ENCODE peak calls at places on chromosomes 5 and 9, in eight cellular contexts. One of them, this sample, is unnamed.

GRCh38 chr5:66744040-66744439 is 147.8 kb downstream of the MAST4 start:
- DNase-seq in HCT116: no peak
- DNase-seq in prostate gland: no peak
- DNase-seq in GM23338: no peak
- DNase-seq in SK-N-SH: no peak
- DNase-seq in spleen: no peak
- DNase-seq in stomach: no peak
- DNase-seq in Panc1: no peak
- DNase-seq in this sample: no peak

GRCh38 chr5:131164161-131164930 is 710 bp downstream of the HINT1 start:
- DNase-seq in HCT116: no peak
- DNase-seq in prostate gland: peak
- DNase-seq in GM23338: peak
- DNase-seq in SK-N-SH: peak
- DNase-seq in spleen: peak
- DNase-seq in stomach: peak
- DNase-seq in Panc1: no peak
- DNase-seq in this sample: no peak

GRCh38 chr5:90696148-90696547 is 137.6 kb downstream of the ADGRV1 start:
- DNase-seq in HCT116: no peak
- DNase-seq in prostate gland: no peak
- DNase-seq in GM23338: no peak
- DNase-seq in SK-N-SH: no peak
- DNase-seq in spleen: no peak
- DNase-seq in stomach: no peak
- DNase-seq in Panc1: no peak
- DNase-seq in this sample: no peak

GRCh38 chr9:137449931-137450537 is 8.9 kb upstream of the ENTPD8 start:
- DNase-seq in HCT116: no peak
- DNase-seq in prostate gland: no peak
- DNase-seq in GM23338: no peak
- DNase-seq in SK-N-SH: no peak
- DNase-seq in spleen: peak
- DNase-seq in stomach: no peak
- DNase-seq in Panc1: no peak
- DNase-seq in this sample: no peak

GRCh38 chr9:96383165-96383939 is at the start of gene SLC35D2:
- DNase-seq in HCT116: no peak
- DNase-seq in prostate gland: peak
- DNase-seq in GM23338: peak
- DNase-seq in SK-N-SH: peak
- DNase-seq in spleen: peak
- DNase-seq in stomach: peak
- DNase-seq in Panc1: no peak
- DNase-seq in this sample: no peak

GRCh38 chr5:40021007-40021406 is 596.2 kb upstream of the DAB2 start:
- DNase-seq in HCT116: no peak
- DNase-seq in prostate gland: no peak
- DNase-seq in GM23338: no peak
- DNase-seq in SK-N-SH: no peak
- DNase-seq in spleen: no peak
- DNase-seq in stomach: no peak
- DNase-seq in Panc1: no peak
- DNase-seq in this sample: no peak

GRCh38 chr9:106956971-106957370 is 94.0 kb downstream of the ZNF462 start:
- DNase-seq in HCT116: no peak
- DNase-seq in prostate gland: no peak
- DNase-seq in GM23338: no peak
- DNase-seq in SK-N-SH: no peak
- DNase-seq in spleen: no peak
- DNase-seq in stomach: no peak
- DNase-seq in Panc1: no peak
- DNase-seq in this sample: no peak

GRCh38 chr5:42569325-42569724 is 146.1 kb downstream of the GHR start:
- DNase-seq in HCT116: no peak
- DNase-seq in prostate gland: no peak
- DNase-seq in GM23338: no peak
- DNase-seq in SK-N-SH: no peak
- DNase-seq in spleen: no peak
- DNase-seq in stomach: no peak
- DNase-seq in Panc1: no peak
- DNase-seq in this sample: no peak

GRCh38 chr5:43973908-43974307 is 370.9 kb downstream of the NNT start:
- DNase-seq in HCT116: no peak
- DNase-seq in prostate gland: no peak
- DNase-seq in GM23338: no peak
- DNase-seq in SK-N-SH: no peak
- DNase-seq in spleen: no peak
- DNase-seq in stomach: no peak
- DNase-seq in Panc1: no peak
- DNase-seq in this sample: no peak

GRCh38 chr5:179148703-179149170 is 88.6 kb downstream of the ZNF354C start:
- DNase-seq in HCT116: no peak
- DNase-seq in prostate gland: no peak
- DNase-seq in GM23338: no peak
- DNase-seq in SK-N-SH: no peak
- DNase-seq in spleen: peak
- DNase-seq in stomach: no peak
- DNase-seq in Panc1: no peak
- DNase-seq in this sample: no peak

GRCh38 chr9:113523421-113524141 is 60.1 kb downstream of the RGS3 start:
- DNase-seq in HCT116: no peak
- DNase-seq in prostate gland: no peak
- DNase-seq in GM23338: no peak
- DNase-seq in SK-N-SH: no peak
- DNase-seq in spleen: peak
- DNase-seq in stomach: no peak
- DNase-seq in Panc1: no peak
- DNase-seq in this sample: no peak

GRCh38 chr5:122267195-122267594 is 44.8 kb upstream of the SNCAIP start:
- DNase-seq in HCT116: no peak
- DNase-seq in prostate gland: no peak
- DNase-seq in GM23338: no peak
- DNase-seq in SK-N-SH: no peak
- DNase-seq in spleen: no peak
- DNase-seq in stomach: no peak
- DNase-seq in Panc1: no peak
- DNase-seq in this sample: no peak

GRCh38 chr5:77129386-77129785 is 42.3 kb upstream of the ZBED3 start:
- DNase-seq in HCT116: peak
- DNase-seq in prostate gland: peak
- DNase-seq in GM23338: peak
- DNase-seq in SK-N-SH: peak
- DNase-seq in spleen: no peak
- DNase-seq in stomach: no peak
- DNase-seq in Panc1: no peak
- DNase-seq in this sample: no peak

GRCh38 chr5:172766287-172767104 is 4.5 kb downstream of the DUSP1 start:
- DNase-seq in HCT116: no peak
- DNase-seq in prostate gland: peak
- DNase-seq in GM23338: no peak
- DNase-seq in SK-N-SH: no peak
- DNase-seq in spleen: no peak
- DNase-seq in stomach: peak
- DNase-seq in Panc1: peak
- DNase-seq in this sample: no peak

GRCh38 chr5:176886336-176887251 is 12.6 kb downstream of the HK3 start:
- DNase-seq in HCT116: no peak
- DNase-seq in prostate gland: no peak
- DNase-seq in GM23338: no peak
- DNase-seq in SK-N-SH: no peak
- DNase-seq in spleen: peak
- DNase-seq in stomach: no peak
- DNase-seq in Panc1: no peak
- DNase-seq in this sample: no peak

GRCh38 chr5:53087596-53087995 is 22.0 kb downstream of the MOCS2 start:
- DNase-seq in HCT116: no peak
- DNase-seq in prostate gland: no peak
- DNase-seq in GM23338: no peak
- DNase-seq in SK-N-SH: no peak
- DNase-seq in spleen: no peak
- DNase-seq in stomach: no peak
- DNase-seq in Panc1: no peak
- DNase-seq in this sample: no peak

GRCh38 chr5:134648425-134649162 is at the start of gene SEC24A:
- DNase-seq in HCT116: peak
- DNase-seq in prostate gland: peak
- DNase-seq in GM23338: peak
- DNase-seq in SK-N-SH: peak
- DNase-seq in spleen: peak
- DNase-seq in stomach: peak
- DNase-seq in Panc1: peak
- DNase-seq in this sample: peak

GRCh38 chr5:158483202-158483870 is 616.4 kb downstream of the EBF1 start:
- DNase-seq in HCT116: no peak
- DNase-seq in prostate gland: no peak
- DNase-seq in GM23338: peak
- DNase-seq in SK-N-SH: no peak
- DNase-seq in spleen: no peak
- DNase-seq in stomach: no peak
- DNase-seq in Panc1: no peak
- DNase-seq in this sample: no peak

GRCh38 chr5:52710972-52711596 is 76.6 kb upstream of the ITGA1 start:
- DNase-seq in HCT116: no peak
- DNase-seq in prostate gland: no peak
- DNase-seq in GM23338: no peak
- DNase-seq in SK-N-SH: no peak
- DNase-seq in spleen: no peak
- DNase-seq in stomach: no peak
- DNase-seq in Panc1: no peak
- DNase-seq in this sample: no peak

GRCh38 chr9:34037626-34038025 is 11.1 kb downstream of the UBAP2 start:
- DNase-seq in HCT116: no peak
- DNase-seq in prostate gland: no peak
- DNase-seq in GM23338: no peak
- DNase-seq in SK-N-SH: no peak
- DNase-seq in spleen: no peak
- DNase-seq in stomach: no peak
- DNase-seq in Panc1: no peak
- DNase-seq in this sample: no peak

GRCh38 chr5:170491479-170491878 is 12.3 kb upstream of the KCNIP1 start:
- DNase-seq in HCT116: no peak
- DNase-seq in prostate gland: peak
- DNase-seq in GM23338: no peak
- DNase-seq in SK-N-SH: no peak
- DNase-seq in spleen: no peak
- DNase-seq in stomach: no peak
- DNase-seq in Panc1: no peak
- DNase-seq in this sample: no peak

GRCh38 chr9:90965911-90966290 is 164.3 kb downstream of the SYK start:
- DNase-seq in HCT116: no peak
- DNase-seq in prostate gland: no peak
- DNase-seq in GM23338: no peak
- DNase-seq in SK-N-SH: no peak
- DNase-seq in spleen: no peak
- DNase-seq in stomach: no peak
- DNase-seq in Panc1: no peak
- DNase-seq in this sample: no peak

GRCh38 chr5:92106808-92107207 is 723.7 kb upstream of the ARRDC3 start:
- DNase-seq in HCT116: no peak
- DNase-seq in prostate gland: no peak
- DNase-seq in GM23338: no peak
- DNase-seq in SK-N-SH: no peak
- DNase-seq in spleen: no peak
- DNase-seq in stomach: no peak
- DNase-seq in Panc1: no peak
- DNase-seq in this sample: no peak

GRCh38 chr9:89477811-89478583 is 19.9 kb downstream of the SEMA4D start:
- DNase-seq in HCT116: no peak
- DNase-seq in prostate gland: peak
- DNase-seq in GM23338: no peak
- DNase-seq in SK-N-SH: no peak
- DNase-seq in spleen: no peak
- DNase-seq in stomach: peak
- DNase-seq in Panc1: no peak
- DNase-seq in this sample: no peak

GRCh38 chr5:134600600-134600999 is 32.0 kb downstream of the SAR1B start:
- DNase-seq in HCT116: no peak
- DNase-seq in prostate gland: no peak
- DNase-seq in GM23338: no peak
- DNase-seq in SK-N-SH: no peak
- DNase-seq in spleen: no peak
- DNase-seq in stomach: no peak
- DNase-seq in Panc1: no peak
- DNase-seq in this sample: no peak

GRCh38 chr9:127634021-127634420 is 21.9 kb downstream of the STXBP1 start:
- DNase-seq in HCT116: peak
- DNase-seq in prostate gland: no peak
- DNase-seq in GM23338: peak
- DNase-seq in SK-N-SH: no peak
- DNase-seq in spleen: no peak
- DNase-seq in stomach: no peak
- DNase-seq in Panc1: no peak
- DNase-seq in this sample: no peak
- TF ChIP-seq POLR2AphosphoS5 in HCT116: no peak
- TF ChIP-seq POLR2AphosphoS5 in prostate gland: peak
- TF ChIP-seq POLR2AphosphoS5 in GM23338: no peak
- TF ChIP-seq POLR2AphosphoS5 in SK-N-SH: no peak
- TF ChIP-seq POLR2AphosphoS5 in spleen: no peak
- TF ChIP-seq POLR2AphosphoS5 in stomach: no peak
- TF ChIP-seq POLR2AphosphoS5 in Panc1: no peak
- TF ChIP-seq POLR2AphosphoS5 in this sample: no peak

GRCh38 chr9:124008307-124008854 is 3.2 kb upstream of the LHX2 start:
- DNase-seq in HCT116: peak
- DNase-seq in prostate gland: no peak
- DNase-seq in GM23338: peak
- DNase-seq in SK-N-SH: peak
- DNase-seq in spleen: no peak
- DNase-seq in stomach: no peak
- DNase-seq in Panc1: no peak
- DNase-seq in this sample: no peak
- H3K4me3 ChIP-seq in HCT116: peak
- H3K4me3 ChIP-seq in prostate gland: no peak
- H3K4me3 ChIP-seq in GM23338: peak
- H3K4me3 ChIP-seq in SK-N-SH: no peak
- H3K4me3 ChIP-seq in spleen: no peak
- H3K4me3 ChIP-seq in stomach: peak
- H3K4me3 ChIP-seq in Panc1: peak
- H3K4me3 ChIP-seq in this sample: no peak

GRCh38 chr5:14676320-14676719 is 11.8 kb downstream of the OTULIN start:
- DNase-seq in HCT116: no peak
- DNase-seq in prostate gland: no peak
- DNase-seq in GM23338: no peak
- DNase-seq in SK-N-SH: no peak
- DNase-seq in spleen: no peak
- DNase-seq in stomach: peak
- DNase-seq in Panc1: no peak
- DNase-seq in this sample: no peak
- TF ChIP-seq POLR2AphosphoS5 in HCT116: no peak
- TF ChIP-seq POLR2AphosphoS5 in prostate gland: no peak
- TF ChIP-seq POLR2AphosphoS5 in GM23338: no peak
- TF ChIP-seq POLR2AphosphoS5 in SK-N-SH: no peak
- TF ChIP-seq POLR2AphosphoS5 in spleen: no peak
- TF ChIP-seq POLR2AphosphoS5 in stomach: no peak
- TF ChIP-seq POLR2AphosphoS5 in Panc1: no peak
- TF ChIP-seq POLR2AphosphoS5 in this sample: peak

DNA sequence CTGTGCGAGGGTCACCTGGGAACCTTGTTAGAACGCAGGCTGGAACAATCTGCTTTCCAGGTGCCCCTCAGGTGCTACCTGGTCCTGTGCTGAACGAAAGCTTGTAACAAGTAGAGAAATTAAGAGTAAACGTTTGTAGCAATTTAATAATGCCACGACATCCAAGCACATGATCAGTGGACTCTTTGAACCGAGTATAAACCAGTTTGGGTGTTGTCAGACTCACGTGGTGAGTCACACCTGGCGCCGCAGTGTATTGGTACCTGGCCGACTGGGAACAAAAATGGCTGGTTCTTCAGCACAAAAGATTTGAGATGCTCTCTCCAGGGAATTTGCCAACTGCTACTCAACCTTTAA is 913 bp upstream of the MYO10 start:
- DNase-seq in HCT116: no peak
- DNase-seq in prostate gland: peak
- DNase-seq in GM23338: peak
- DNase-seq in SK-N-SH: no peak
- DNase-seq in spleen: peak
- DNase-seq in stomach: peak
- DNase-seq in Panc1: no peak
- DNase-seq in this sample: no peak
- H3K4me3 ChIP-seq in HCT116: peak
- H3K4me3 ChIP-seq in prostate gland: peak
- H3K4me3 ChIP-seq in GM23338: peak
- H3K4me3 ChIP-seq in SK-N-SH: peak
- H3K4me3 ChIP-seq in spleen: no peak
- H3K4me3 ChIP-seq in stomach: peak
- H3K4me3 ChIP-seq in Panc1: peak
- H3K4me3 ChIP-seq in this sample: peak

This sample was measured in vagina.